ENCODE peak calls at places on chromosomes 1 and 21, in ten cellular contexts. D is Right ventricle myocardium superior; L is B cell; N is left cardiac atrium; J is NCI-H2081; K is stimulated activated CD4-positive, alpha-beta T cell treated with anti-CD3 and anti-CD28 coated beads, TNF-alpha, amount 100 ng/mL, for 24 hours; E is NCI-H2171 treated with DMSO at 0.1 percent for 48 hours; Q is ELR; R is activated T-cell treated with anti-CD3 and anti-CD28 coated beads for 1 hour; X is AG04450. H is an unnamed sample.

GRCh38 chr21:33561373-33561772 is 18.5 kb downstream of the SON start:
- DNase-seq in D (no peak), J (no peak), Q (no peak), R (no peak), L (no peak), K (no peak), E (no peak), N (no peak), X (no peak), H (no peak)

GRCh38 chr21:34335316-34335715 is 28.5 kb upstream of the KCNE2 start:
- DNase-seq in E (no peak), Q (no peak), L (no peak), J (peak; percentile 60), K (no peak), N (no peak), R (no peak), D (no peak), X (no peak), H (no peak)

GRCh38 chr1:178724386-178724733 is 684 bp upstream of the RALGPS2 start:
- DNase-seq in L (no peak), J (no peak), Q (no peak), X (no peak), E (no peak), K (no peak), N (no peak), R (no peak), D (no peak), H (no peak)

GRCh38 chr1:38815903-38816627 is 43.5 kb downstream of the RRAGC start:
- DNase-seq in Q (no peak), E (peak; percentile 68), R (no peak), N (no peak), X (no peak), J (peak; percentile 20), L (no peak), D (no peak), K (no peak), H (no peak)

GRCh38 chr21:38839683-38840286 is 34.1 kb downstream of the ETS2 start:
- DNase-seq in D (no peak), X (peak; percentile 72), N (no peak), R (no peak), Q (peak; percentile 97), K (peak; percentile 12), E (no peak), J (no peak), L (no peak), H (no peak)

GRCh38 chr21:18493420-18493819 is 89.8 kb upstream of the TMPRSS15 start:
- DNase-seq in N (no peak), J (no peak), L (no peak), K (no peak), Q (no peak), E (no peak), D (no peak), X (no peak), R (no peak), H (no peak)

GRCh38 chr1:44417351-44418021 is 12.4 kb downstream of the RNF220 start:
- DNase-seq in Q (no peak), D (peak; percentile 66), N (peak; percentile 38), R (no peak), L (peak; percentile 39), K (no peak), E (no peak), X (no peak), J (peak; percentile 70), H (no peak)

GRCh38 chr1:66231162-66232077 is 302.5 kb upstream of the SGIP1 start:
- DNase-seq in N (no peak), K (no peak), J (no peak), L (no peak), E (no peak), R (no peak), Q (peak; percentile 74), X (no peak), D (no peak), H (no peak)

GRCh38 chr1:204507317-204508105 is 8.7 kb upstream of the MDM4 start:
- DNase-seq in N (no peak), D (no peak), L (peak; percentile 40), E (peak; percentile 72), X (no peak), R (no peak), K (no peak), J (peak; percentile 81), Q (peak; percentile 77), H (no peak)

GRCh38 chr21:10521091-10521598 is at the start of gene TPTE:
- DNase-seq in L (peak; percentile 13), N (no peak), Q (no peak), K (no peak), D (no peak), E (no peak), J (no peak), R (no peak), X (no peak), H (no peak)

GRCh38 chr1:246947255-246947654 is 15.5 kb upstream of the AHCTF1 start:
- DNase-seq in K (no peak), L (no peak), R (no peak), N (peak; percentile 77), E (no peak), J (no peak), X (no peak), Q (no peak), D (peak; percentile 62), H (peak; percentile 23)

GRCh38 chr1:169724168-169724567 is 9.7 kb downstream of the SELE start:
- DNase-seq in D (no peak), J (no peak), K (no peak), Q (no peak), L (no peak), X (no peak), R (no peak), N (no peak), E (no peak), H (no peak)

GRCh38 chr1:62318320-62318755 is 896 bp downstream of the KANK4 start:
- DNase-seq in N (no peak), E (no peak), R (no peak), Q (no peak), K (no peak), X (no peak), J (no peak), D (no peak), L (no peak), H (no peak)

GRCh38 chr1:27539901-27540861 is 50.2 kb upstream of the WASF2 start:
- DNase-seq in E (no peak), D (no peak), N (no peak), K (no peak), L (no peak), X (no peak), Q (peak; percentile 97), R (no peak), J (no peak), H (peak; percentile 90)

GRCh38 chr21:38352536-38353219 is 95.9 kb downstream of the KCNJ15 start:
- DNase-seq in N (peak; percentile 65), J (peak; percentile 54), K (peak; percentile 50), X (peak; percentile 58), L (no peak), D (peak; percentile 53), E (peak; percentile 65), Q (peak; percentile 81), R (peak; percentile 19), H (peak; percentile 79)

GRCh38 chr21:38404134-38404533 is 94.1 kb downstream of the ERG start:
- DNase-seq in J (no peak), R (no peak), K (no peak), L (no peak), D (no peak), X (no peak), E (no peak), N (no peak), Q (no peak), H (no peak)

GRCh38 chr1:54404939-54405880 is 984 bp downstream of the SSBP3 start:
- DNase-seq in Q (peak; percentile 62), L (peak; percentile 47), E (no peak), R (no peak), K (no peak), N (peak; percentile 43), D (peak; percentile 57), X (no peak), J (no peak), H (peak; percentile 42)

GRCh38 chr1:27891196-27891889 is 19.0 kb downstream of the THEMIS2 start:
- DNase-seq in Q (no peak), K (peak; percentile 29), R (peak; percentile 16), E (no peak), X (no peak), J (no peak), L (peak; percentile 78), D (no peak), N (no peak), H (peak; percentile 67)

GRCh38 chr1:59015708-59016107 is 231.9 kb upstream of the JUN start:
- DNase-seq in K (no peak), R (no peak), N (no peak), Q (peak; percentile 92), J (no peak), E (no peak), L (no peak), X (peak; percentile 49), D (no peak), H (no peak)

GRCh38 chr1:152917794-152918193 is 9.4 kb downstream of the IVL start:
- DNase-seq in X (no peak), N (no peak), E (peak; percentile 26), K (no peak), D (no peak), L (no peak), J (peak; percentile 20), Q (peak; percentile 65), R (no peak), H (no peak)

GRCh38 chr21:46207006-46207919 is 21.3 kb downstream of the LSS start:
- DNase-seq in J (no peak), E (no peak), D (peak; percentile 35), K (no peak), Q (no peak), N (peak; percentile 10), L (no peak), R (no peak), X (no peak), H (no peak)

GRCh38 chr21:45293214-45293725 is 5.6 kb upstream of the POFUT2 start:
- DNase-seq in E (no peak), Q (peak; percentile 46), J (no peak), K (no peak), X (no peak), R (no peak), D (no peak), L (no peak), N (no peak), H (peak; percentile 60)